ENCODE peak calls at places on chromosomes 16 and 17, in nine cellular contexts. H is PC-3, F is iris pigment epithelial cell, O is cardiac fibroblast, Q is NCI-H2081, A is ELR, G is BE2C, D is GM03348, T is AG04450. U is an unnamed sample.

GRCh38 chr16:14485131-14485551 is 144.9 kb downstream of the PARN start:
- DNase-seq in F (peak), O (peak), A (no peak), T (no peak), D (peak), Q (no peak), G (no peak), H (no peak), U (no peak)

GRCh38 chr16:30186782-30187555 is 3.6 kb downstream of the CORO1A start:
- DNase-seq in A (peak), T (no peak), D (peak), G (peak), Q (no peak), F (peak), H (peak), O (peak), U (peak)

GRCh38 chr17:19726615-19727376 is 10.4 kb upstream of the SLC47A2 start:
- DNase-seq in A (no peak), F (no peak), Q (no peak), G (no peak), T (no peak), O (peak), H (no peak), D (no peak), U (no peak)

GRCh38 chr17:4968916-4969550 is 1.4 kb upstream of the SPAG7 start:
- DNase-seq in D (peak), A (peak), Q (no peak), H (peak), T (peak), F (peak), O (peak), G (no peak), U (no peak)

GRCh38 chr17:386145-386876 is 33.7 kb upstream of the RPH3AL start:
- DNase-seq in A (peak), H (peak), T (no peak), D (peak), G (peak), O (peak), Q (peak), F (peak), U (peak)

GRCh38 chr16:67052399-67052798 is 23.4 kb downstream of the CBFB start:
- DNase-seq in T (no peak), G (no peak), D (no peak), H (no peak), O (no peak), A (no peak), Q (no peak), F (no peak), U (no peak)

GRCh38 chr17:29619251-29619650 is 3.5 kb downstream of the CORO6 start:
- DNase-seq in F (peak), A (peak), H (no peak), Q (peak), O (peak), T (no peak), D (peak), G (no peak), U (no peak)

GRCh38 chr16:84547539-84548058 is 43.1 kb upstream of the MEAK7 start:
- DNase-seq in H (no peak), O (no peak), G (no peak), F (no peak), T (no peak), A (no peak), Q (no peak), D (no peak), U (no peak)

GRCh38 chr16:15643453-15644305 is 725 bp upstream of the MARF1 start:
- DNase-seq in D (peak), A (peak), G (peak), Q (peak), T (peak), O (peak), F (peak), H (peak), U (no peak)

GRCh38 chr17:75081611-75082540 is 5.9 kb upstream of the SLC16A5 start:
- DNase-seq in Q (no peak), A (no peak), H (no peak), O (no peak), D (no peak), T (no peak), G (no peak), F (no peak), U (peak)

GRCh38 chr17:74994440-74994839 is 7.0 kb downstream of the CDR2L start:
- DNase-seq in A (no peak), F (peak), O (peak), T (no peak), D (peak), Q (no peak), H (no peak), G (no peak), U (no peak)

GRCh38 chr17:62824290-62825135 is 16.4 kb upstream of the MARCHF10 start:
- DNase-seq in A (peak), T (peak), D (peak), Q (no peak), G (no peak), O (peak), F (peak), H (peak), U (peak)

GRCh38 chr17:39618956-39619785 is 7.6 kb upstream of the PPP1R1B start:
- DNase-seq in H (no peak), G (no peak), O (no peak), F (no peak), D (no peak), T (no peak), A (no peak), Q (peak), U (no peak)

GRCh38 chr17:78313735-78314648 is 45.9 kb downstream of the SOCS3 start:
- DNase-seq in O (peak), D (peak), H (peak), A (peak), T (no peak), F (peak), G (peak), Q (peak), U (peak)

GRCh38 chr17:79971651-79972050 is 64.0 kb downstream of the TBC1D16 start:
- DNase-seq in A (no peak), G (no peak), Q (no peak), O (no peak), T (no peak), H (no peak), F (no peak), D (no peak), U (no peak)

GRCh38 chr16:2530629-2531318 is 434 bp downstream of the CEMP1 start:
- DNase-seq in O (no peak), G (no peak), H (no peak), T (no peak), Q (no peak), F (no peak), A (no peak), D (no peak), U (no peak)

GRCh38 chr17:60082946-60083471 is 4.3 kb upstream of the HEATR6 start:
- DNase-seq in T (no peak), G (no peak), A (peak), O (no peak), Q (no peak), F (no peak), H (no peak), D (no peak), U (no peak)

GRCh38 chr16:19542138-19542821 is 13.2 kb upstream of the VPS35L start:
- DNase-seq in Q (peak), D (no peak), F (no peak), A (no peak), H (no peak), G (peak), O (no peak), T (no peak), U (peak)

GRCh38 chr16:17556276-17557052 is 85.7 kb upstream of the XYLT1 start:
- DNase-seq in A (peak), H (peak), Q (no peak), D (peak), T (no peak), G (no peak), O (peak), F (peak), U (no peak)

GRCh38 chr16:50809561-50809960 is 67.7 kb downstream of the CYLD start:
- DNase-seq in G (no peak), A (no peak), H (no peak), T (no peak), F (no peak), Q (no peak), D (no peak), O (no peak), U (no peak)

GRCh38 chr16:49924078-49924477 is 68.2 kb upstream of the ZNF423 start:
- DNase-seq in F (no peak), D (no peak), T (no peak), A (peak), O (no peak), Q (no peak), G (peak), H (peak), U (peak)

GRCh38 chr16:22337849-22338248 is 36.6 kb downstream of the CDR2 start:
- DNase-seq in G (no peak), F (no peak), D (no peak), Q (no peak), H (no peak), O (no peak), T (no peak), A (no peak), U (no peak)

GRCh38 chr17:8140058-8140412 is 12.2 kb downstream of the PER1 start:
- DNase-seq in F (no peak), G (no peak), T (no peak), D (no peak), A (no peak), O (no peak), Q (no peak), H (no peak), U (no peak)

GRCh38 chr17:8275421-8276290 is 12.8 kb upstream of the RANGRF start:
- DNase-seq in Q (no peak), H (no peak), A (no peak), T (no peak), D (no peak), G (peak), O (no peak), F (no peak), U (peak)

GRCh38 chr16:8644151-8644512 is 22.6 kb downstream of the METTL22 start:
- DNase-seq in A (no peak), F (no peak), T (no peak), O (no peak), G (no peak), D (no peak), H (no peak), Q (no peak), U (no peak)

U was measured in SJCRH30.